ENCODE peak calls at places on chromosome 1, in seven cellular contexts. M is iPS-NIHi11, W is amniotic epithelial cell, K is cardiac fibroblast, H is IMR-90, J is fibroblast of lung, G is hepatic stellate cell. Z is an unnamed sample.

GRCh38 chr1:47223921-47224675 is 7.9 kb downstream of the TAL1 start:
- DNase-seq in W (no peak), K (no peak), H (no peak), J (no peak), M (no peak), G (no peak), Z (no peak)

GRCh38 chr1:198117267-198117666 is 39.5 kb upstream of the NEK7 start:
- DNase-seq in M (no peak), K (peak), H (no peak), W (peak), G (no peak), J (peak), Z (no peak)

GRCh38 chr1:54177726-54178125 is 22.1 kb downstream of the CYB5RL start:
- DNase-seq in M (no peak), G (no peak), H (no peak), J (no peak), W (no peak), K (no peak), Z (no peak)

GRCh38 chr1:16022393-16022792 is 557 bp downstream of the CLCNKA start:
- DNase-seq in W (no peak), M (no peak), J (no peak), K (no peak), H (no peak), G (no peak), Z (no peak)

GRCh38 chr1:34980715-34981114 is 4.4 kb downstream of the TMEM35B start:
- DNase-seq in H (no peak), J (no peak), W (no peak), K (no peak), M (no peak), G (no peak), Z (no peak)

GRCh38 chr1:163168053-163168452 is 34.7 kb downstream of the RGS5 start:
- DNase-seq in G (peak), M (peak), H (peak), K (peak), W (peak), J (peak), Z (peak)

GRCh38 chr1:167482184-167482583 is 36.1 kb downstream of the CD247 start:
- DNase-seq in J (no peak), K (no peak), G (no peak), H (no peak), W (no peak), M (no peak), Z (no peak)

GRCh38 chr1:115906627-115907026 is 65.7 kb upstream of the NHLH2 start:
- DNase-seq in G (no peak), H (no peak), M (no peak), W (no peak), K (no peak), J (no peak), Z (no peak)

GRCh38 chr1:207903767-207904166 is 7.2 kb downstream of the CD34 start:
- DNase-seq in H (no peak), K (peak), M (no peak), W (peak), G (no peak), J (no peak), Z (no peak)

GRCh38 chr1:151839457-151840409 is at the start of gene C2CD4D:
- DNase-seq in K (no peak), M (peak), G (no peak), W (no peak), H (no peak), J (no peak), Z (peak)

GRCh38 chr1:200334661-200335256 is 75.1 kb downstream of the ZNF281 start:
- DNase-seq in W (no peak), J (no peak), M (no peak), G (no peak), K (no peak), H (no peak), Z (no peak)

GRCh38 chr1:98515744-98516143 is 145.8 kb upstream of the SNX7 start:
- DNase-seq in M (no peak), J (no peak), H (no peak), W (no peak), K (no peak), G (no peak), Z (no peak)

GRCh38 chr1:160169553-160170399 is 18.4 kb downstream of the ATP1A4 start:
- DNase-seq in G (no peak), H (no peak), M (peak), W (no peak), K (no peak), J (no peak), Z (no peak)

GRCh38 chr1:178172939-178173338 is 79.0 kb downstream of the RASAL2 start:
- DNase-seq in H (peak), G (no peak), M (no peak), J (peak), K (peak), W (peak), Z (no peak)

GRCh38 chr1:30450818-30451233 is 272.6 kb downstream of the MATN1 start:
- DNase-seq in H (no peak), K (no peak), J (no peak), G (no peak), W (no peak), M (no peak), Z (no peak)

Z was measured in ACHN.